ENCODE peak calls at places on chromosomes 4 and X, in six cellular contexts. Z is A172; B is activated T-helper 9 cell treated with anti-CD3 and anti-CD28 coated beads, Interleukin-2, amount 50 U/mL, for 16 hours; H is substantia nigra; E is DND-41; P is progenitor cell of endocrine pancreas. A is an unnamed sample.

GRCh38 chrX:52082578-52082977 is 13.6 kb upstream of the MAGED4B start:
- DNase-seq in Z (peak), B (no peak), H (no peak), E (no peak), P (no peak), A (no peak)

GRCh38 chrX:72031634-72032033 is 100.1 kb downstream of the RTL5 start:
- DNase-seq in Z (no peak), B (no peak), H (no peak), E (no peak), P (no peak), A (no peak)

GRCh38 chrX:47690175-47690574 is 31.2 kb upstream of the UXT start:
- DNase-seq in Z (no peak), B (no peak), H (no peak), E (no peak), P (no peak), A (no peak)

GRCh38 chr4:115054836-115055235 is 58.6 kb downstream of the NDST4 start:
- DNase-seq in Z (peak), B (no peak), H (no peak), E (no peak), P (no peak), A (no peak)

GRCh38 chr4:79081973-79082372 is 142.7 kb upstream of the PAQR3 start:
- DNase-seq in Z (no peak), B (no peak), H (no peak), E (no peak), P (no peak), A (no peak)

GRCh38 chr4:7034262-7035081 is 8.7 kb upstream of the TADA2B start:
- DNase-seq in Z (no peak), B (no peak), H (no peak), E (no peak), P (peak), A (peak)

GRCh38 chrX:27883468-27884092 is 75.8 kb downstream of the MAGEB10 start:
- DNase-seq in Z (no peak), B (no peak), H (no peak), E (no peak), P (no peak), A (peak)

GRCh38 chr4:124867551-124867950 is 155.0 kb upstream of the ANKRD50 start:
- DNase-seq in Z (no peak), B (no peak), H (no peak), E (no peak), P (no peak), A (no peak)

GRCh38 chrX:138191998-138192397 is 519.5 kb downstream of the FGF13 start:
- DNase-seq in Z (no peak), B (no peak), H (no peak), E (peak), P (peak), A (peak)

GRCh38 chrX:15915959-15916703 is 61.5 kb upstream of the AP1S2 start:
- DNase-seq in Z (peak), B (no peak), H (no peak), E (no peak), P (no peak), A (peak)

GRCh38 chr4:156636398-156636797 is 335.2 kb downstream of the PDGFC start:
- DNase-seq in Z (no peak), B (no peak), H (no peak), E (no peak), P (no peak), A (no peak)

A was measured in fibroblast of lung.